ENCODE peak calls at places on chromosome 13, in four cellular contexts. U is GM23338, N is endodermal cell, R is ovary. E is an unnamed sample.

GRCh38 chr13:89212186-89212585 is 1541.0 kb downstream of the SLITRK5 start:
- DNase-seq in U (no peak), N (no peak), R (no peak), E (no peak)

GRCh38 chr13:31952641-31953380 is 78.8 kb upstream of the FRY start:
- DNase-seq in U (no peak), N (no peak), R (no peak), E (no peak)

GRCh38 chr13:77697208-77698103 is at the start of gene SLAIN1:
- DNase-seq in U (peak; percentile 94), N (peak; percentile 97), R (peak; percentile 69), E (peak; percentile 76)

GRCh38 chr13:76148926-76149325 is 512.8 kb downstream of the LMO7 start:
- DNase-seq in U (no peak), N (no peak), R (no peak), E (no peak)

GRCh38 chr13:108895220-108895704 is 265.9 kb downstream of the MYO16 start:
- DNase-seq in U (peak; percentile 69), N (no peak), R (no peak), E (no peak)

GRCh38 chr13:74966814-74967213 is 515.2 kb downstream of the TBC1D4 start:
- DNase-seq in U (no peak), N (no peak), R (no peak), E (no peak)

GRCh38 chr13:25923217-25924085 is 128.4 kb downstream of the SHISA2 start:
- DNase-seq in U (no peak), N (no peak), R (no peak), E (no peak)

GRCh38 chr13:70098669-70099068 is 9.0 kb upstream of the ATXN8OS start:
- DNase-seq in U (peak; percentile 23), N (no peak), R (no peak), E (no peak)

GRCh38 chr13:77300176-77301141 is 26.4 kb downstream of the MYCBP2 start:
- DNase-seq in U (peak; percentile 9), N (no peak), R (no peak), E (no peak)

GRCh38 chr13:45737571-45738002 is 35.5 kb downstream of the CBY2 start:
- DNase-seq in U (peak; percentile 67), N (peak; percentile 88), R (no peak), E (no peak)
- TF ChIP-seq CTCF in U (peak; percentile 65), N (peak; percentile 78), R (no peak), E (no peak)

DNA sequence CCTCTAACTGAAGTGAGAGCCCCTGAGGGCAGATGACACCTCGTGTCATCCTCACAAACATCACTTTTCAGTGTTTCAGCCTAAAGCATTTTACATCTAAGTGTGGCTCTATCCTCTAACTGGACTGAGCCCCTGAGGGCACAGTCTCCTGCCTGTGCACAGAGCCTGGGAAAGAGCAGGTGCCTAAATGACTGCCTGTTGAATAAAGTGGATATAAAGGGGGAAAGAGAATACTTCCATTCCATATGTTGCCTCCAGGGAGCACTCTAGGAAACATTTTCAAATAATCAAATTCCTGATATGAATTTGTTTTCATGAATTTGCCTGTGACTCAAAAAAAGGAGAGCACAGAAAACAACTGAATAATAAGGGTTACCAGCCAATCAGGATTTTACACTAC is 32.2 kb downstream of the CNMD start:
- DNase-seq in U (peak; percentile 27), N (no peak), R (no peak), E (no peak)
- TF ChIP-seq CTCF in U (no peak), N (peak; percentile 57), R (no peak), E (no peak)

GRCh38 chr13:48783831-48784230 is 130.1 kb downstream of the CYSLTR2 start:
- DNase-seq in U (no peak), N (no peak), R (no peak), E (no peak)

GRCh38 chr13:48780713-48781341 is 127.1 kb downstream of the CYSLTR2 start:
- DNase-seq in U (no peak), N (no peak), R (no peak), E (no peak)

GRCh38 chr13:48784906-48785555 is 131.3 kb downstream of the CYSLTR2 start:
- DNase-seq in U (no peak), N (no peak), R (no peak), E (no peak)

GRCh38 chr13:48782429-48782840 is 128.7 kb downstream of the CYSLTR2 start:
- DNase-seq in U (no peak), N (no peak), R (no peak), E (no peak)

DNA sequence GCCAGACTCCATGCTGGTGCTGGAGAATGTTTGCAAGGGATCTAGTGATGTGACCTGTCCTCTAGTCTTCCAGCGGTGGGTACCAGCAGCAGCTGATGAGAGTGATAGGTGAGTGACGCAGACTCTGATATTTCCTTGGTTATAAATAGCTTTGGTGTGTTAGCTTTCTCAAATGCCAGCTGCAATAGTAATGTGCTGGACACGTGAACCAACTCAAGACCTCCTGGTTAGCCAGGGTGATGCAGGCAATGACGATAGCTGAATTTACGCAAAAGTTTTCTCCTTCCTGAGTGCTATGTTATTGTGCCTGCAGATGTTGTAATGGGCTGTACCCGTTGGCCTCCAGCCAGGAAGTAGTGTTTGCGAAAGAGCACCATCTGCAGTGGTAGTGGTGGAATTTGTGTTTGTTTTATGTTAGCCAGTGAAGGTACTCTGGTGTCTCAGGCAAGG is 129.5 kb downstream of the CYSLTR2 start:
- DNase-seq in U (no peak), N (no peak), R (peak; percentile 48), E (peak; percentile 72)
- TF ChIP-seq CTCF in U (no peak), N (no peak), R (no peak), E (no peak)

GRCh38 chr13:55534306-55534705 is 1606.4 kb upstream of the PRR20A start:
- DNase-seq in U (no peak), N (no peak), R (no peak), E (no peak)

DNA sequence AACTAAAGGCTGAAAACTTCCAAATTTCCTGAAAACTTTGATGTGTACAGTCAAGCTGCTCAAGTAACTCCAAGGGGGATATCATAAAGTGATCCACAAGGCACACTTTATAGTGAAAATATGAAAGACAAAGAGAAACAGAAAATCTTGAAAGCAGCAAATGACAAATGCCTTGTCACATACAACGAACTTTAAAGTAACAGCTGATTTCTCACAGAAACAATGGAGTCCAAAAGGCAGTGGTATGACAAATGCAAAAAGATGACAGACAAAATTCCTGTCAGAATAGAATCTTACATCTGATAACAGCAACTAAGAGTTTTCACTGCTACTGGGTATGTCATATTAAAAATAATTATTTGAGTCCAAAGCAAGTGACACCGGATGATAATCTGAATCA is 1602.3 kb upstream of the PRR20A start:
- DNase-seq in U (no peak), N (no peak), R (no peak), E (no peak)
- TF ChIP-seq CTCF in U (no peak), N (no peak), R (no peak), E (no peak)

GRCh38 chr13:113121928-113122420 is 625 bp upstream of the F10 start:
- DNase-seq in U (no peak), N (no peak), R (peak; percentile 44), E (no peak)

GRCh38 chr13:113124211-113125025 is 1.8 kb downstream of the F10 start:
- DNase-seq in U (no peak), N (no peak), R (peak; percentile 22), E (no peak)

GRCh38 chr13:113121183-113121927 is 1.2 kb upstream of the F10 start:
- DNase-seq in U (no peak), N (peak; percentile 38), R (no peak), E (no peak)

GRCh38 chr13:113122571-113123225 is at the start of gene F10:
- DNase-seq in U (peak; percentile 68), N (peak; percentile 93), R (peak; percentile 72), E (peak; percentile 89)

DNA sequence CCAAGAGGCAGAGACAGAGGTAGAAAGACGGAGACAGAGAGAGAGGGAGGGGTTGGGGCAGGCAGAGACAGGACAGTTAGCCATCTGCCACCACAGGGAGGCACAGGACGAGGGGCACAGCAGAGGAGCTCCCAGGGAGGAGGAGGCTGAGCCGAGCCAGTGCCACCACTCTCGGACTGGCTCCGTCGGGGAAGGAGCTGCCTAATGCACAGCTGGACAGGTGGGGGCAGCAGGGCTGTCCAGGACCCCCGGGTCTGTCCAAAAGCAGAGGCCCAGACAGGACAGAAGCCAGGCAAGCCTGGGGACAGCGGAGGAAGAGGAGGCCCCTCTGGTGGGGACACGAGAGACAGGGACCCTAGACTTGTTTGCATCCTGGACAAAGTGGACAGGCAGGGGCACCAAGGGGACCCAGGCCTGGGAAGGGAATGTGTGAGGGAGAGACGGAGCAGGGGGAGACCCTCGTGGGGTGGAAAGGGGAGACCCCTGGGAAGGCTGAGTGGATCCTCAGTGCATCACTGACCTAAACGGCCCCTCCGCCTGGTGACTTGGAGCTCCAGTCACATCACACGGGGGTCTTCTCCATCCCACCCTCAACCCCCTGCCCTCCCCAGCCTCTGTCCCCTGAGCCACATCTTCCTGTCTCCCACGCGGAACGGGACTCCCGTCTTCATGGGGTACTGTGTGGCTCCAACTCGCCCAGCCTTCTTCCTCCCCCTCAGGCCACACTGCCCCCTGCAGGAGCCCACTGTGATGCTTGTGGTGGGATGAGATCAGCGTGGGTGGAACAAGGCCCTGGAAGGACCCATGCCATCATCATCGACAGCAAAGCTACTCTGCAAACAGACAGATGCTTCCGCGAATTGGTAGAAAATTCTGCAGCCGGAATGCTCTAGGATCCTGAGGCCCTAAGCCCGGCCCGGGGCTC is 889 bp downstream of the F10 start:
- DNase-seq in U (peak; percentile 50), N (peak; percentile 76), R (no peak), E (no peak)
- TF ChIP-seq CTCF in U (peak; percentile 79), N (peak; percentile 64), R (no peak), E (no peak)

GRCh38 chr13:94224670-94225069 is 254.8 kb downstream of the DCT start:
- DNase-seq in U (peak; percentile 26), N (no peak), R (no peak), E (no peak)
- TF ChIP-seq CTCF in U (peak; percentile 51), N (peak; percentile 57), R (no peak), E (no peak)

GRCh38 chr13:49307365-49307764 is 59.6 kb downstream of the CDADC1 start:
- DNase-seq in U (no peak), N (no peak), R (no peak), E (no peak)
- TF ChIP-seq CTCF in U (no peak), N (no peak), R (no peak), E (no peak)

DNA sequence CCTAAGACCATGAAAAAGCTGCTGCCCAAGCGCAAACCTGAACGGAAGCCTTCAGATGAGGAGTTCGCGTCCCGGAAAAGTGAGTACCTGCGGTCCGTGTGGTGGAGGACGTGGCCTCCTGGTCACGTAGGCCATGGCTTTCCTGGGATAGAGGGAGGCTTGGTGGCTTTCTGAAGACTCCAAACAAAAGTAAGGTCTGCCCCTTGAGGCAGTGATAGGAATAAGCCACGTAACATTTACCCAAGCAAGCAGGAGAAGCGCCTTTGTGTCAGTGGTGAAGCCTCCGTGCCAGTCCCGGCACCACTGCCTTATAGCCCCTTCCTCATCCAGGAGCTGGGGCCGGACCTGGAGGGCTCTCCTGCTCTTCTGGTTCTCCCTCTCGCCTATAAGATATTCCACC is 34.3 kb upstream of the TEX29 start:
- DNase-seq in U (peak; percentile 29), N (no peak), R (no peak), E (no peak)
- TF ChIP-seq CTCF in U (no peak), N (peak; percentile 52), R (no peak), E (no peak)